ENCODE peak calls at places on chromosomes 6 and 20, in five cellular contexts. R is aorta; C is CD8-positive, alpha-beta memory T cell; X is RWPE1; I is HFFc6. P is an unnamed sample.

GRCh38 chr6:34955447-34955846 is 66.4 kb downstream of the ANKS1A start:
- DNase-seq in R (no peak), C (no peak), X (no peak), I (no peak), P (no peak)

GRCh38 chr6:14784596-14785360 is 461.1 kb upstream of the JARID2 start:
- DNase-seq in R (no peak), C (no peak), X (no peak), I (no peak), P (no peak)

GRCh38 chr6:133764011-133764812 is 124.7 kb upstream of the TCF21 start:
- DNase-seq in R (no peak), C (no peak), X (no peak), I (peak; percentile 73), P (peak; percentile 89)

GRCh38 chr6:135231469-135231844 is 50.3 kb downstream of the MYB start:
- DNase-seq in R (no peak), C (no peak), X (no peak), I (peak; percentile 13), P (peak; percentile 24)

GRCh38 chr6:143811492-143812157 is 31.5 kb upstream of the LTV1 start:
- DNase-seq in R (no peak), C (no peak), X (no peak), I (no peak), P (no peak)

GRCh38 chr6:75604294-75604693 is 2.6 kb downstream of the SENP6 start:
- DNase-seq in R (no peak), C (no peak), X (no peak), I (no peak), P (no peak)

GRCh38 chr6:133532908-133533307 is 291.8 kb downstream of the EYA4 start:
- DNase-seq in R (no peak), C (no peak), X (no peak), I (no peak), P (no peak)

GRCh38 chr6:85516168-85516567 is 66.3 kb downstream of the NT5E start:
- DNase-seq in R (no peak), C (no peak), X (peak; percentile 62), I (no peak), P (no peak)

GRCh38 chr6:22825210-22825609 is 255.8 kb downstream of the HDGFL1 start:
- DNase-seq in R (no peak), C (no peak), X (no peak), I (no peak), P (no peak)

GRCh38 chr6:40931927-40932326 is 107.1 kb downstream of the UNC5CL start:
- DNase-seq in R (no peak), C (no peak), X (peak; percentile 26), I (peak; percentile 72), P (peak; percentile 66)

GRCh38 chr6:144744720-144745119 is 459.6 kb downstream of the UTRN start:
- DNase-seq in R (no peak), C (no peak), X (no peak), I (no peak), P (no peak)

GRCh38 chr6:115691433-115691832 is 369.3 kb downstream of the FRK start:
- DNase-seq in R (no peak), C (no peak), X (no peak), I (no peak), P (no peak)

GRCh38 chr20:15760217-15760567 is 813.1 kb downstream of the KIF16B start:
- DNase-seq in R (no peak), C (no peak), X (no peak), I (no peak), P (no peak)

P was measured in fibroblast of mammary gland.